ENCODE peak calls at places on chromosome 15, in eight cellular contexts. Z is psoas muscle, G is WERI-Rb-1, C is transverse colon, L is adrenal gland, F is choroid plexus epithelial cell, R is adipocyte, H is endothelial cell of umbilical vein. Q is an unnamed sample.

GRCh38 chr15:67043939-67044771 is 21.2 kb upstream of the SMAD3 start:
- DNase-seq in Z (no peak), G (no peak), C (no peak), L (no peak), F (peak), R (peak), H (peak), Q (peak)

GRCh38 chr15:97091093-97091492 is 760.6 kb downstream of the NR2F2 start:
- DNase-seq in Z (no peak), G (no peak), C (no peak), L (no peak), F (no peak), R (no peak), H (no peak), Q (no peak)

GRCh38 chr15:85615930-85616329 is 178.8 kb downstream of the KLHL25 start:
- DNase-seq in Z (no peak), G (peak), C (no peak), L (peak), F (peak), R (peak), H (peak), Q (peak)

GRCh38 chr15:74396445-74397238 is 29.2 kb upstream of the CYP11A1 start:
- DNase-seq in Z (no peak), G (no peak), C (peak), L (no peak), F (peak), R (no peak), H (no peak), Q (peak)

GRCh38 chr15:83613716-83614115 is 40.2 kb upstream of the ADAMTSL3 start:
- DNase-seq in Z (no peak), G (no peak), C (no peak), L (no peak), F (peak), R (no peak), H (no peak), Q (no peak)

GRCh38 chr15:93974804-93975481 is 256.4 kb upstream of the MCTP2 start:
- DNase-seq in Z (no peak), G (no peak), C (no peak), L (no peak), F (peak), R (peak), H (no peak), Q (peak)

GRCh38 chr15:91710072-91710471 is 143.4 kb upstream of the SLCO3A1 start:
- DNase-seq in Z (no peak), G (no peak), C (no peak), L (no peak), F (no peak), R (no peak), H (no peak), Q (no peak)

GRCh38 chr15:95291878-95292472 is 1038.5 kb upstream of the NR2F2 start:
- DNase-seq in Z (no peak), G (peak), C (no peak), L (no peak), F (peak), R (peak), H (peak), Q (no peak)

GRCh38 chr15:69562564-69562963 is 109.9 kb downstream of the RPLP1 start:
- DNase-seq in Z (no peak), G (no peak), C (no peak), L (no peak), F (no peak), R (no peak), H (no peak), Q (no peak)

GRCh38 chr15:98778263-98778959 is 130.1 kb downstream of the IGF1R start:
- DNase-seq in Z (no peak), G (no peak), C (no peak), L (peak), F (no peak), R (no peak), H (no peak), Q (no peak)

DNA sequence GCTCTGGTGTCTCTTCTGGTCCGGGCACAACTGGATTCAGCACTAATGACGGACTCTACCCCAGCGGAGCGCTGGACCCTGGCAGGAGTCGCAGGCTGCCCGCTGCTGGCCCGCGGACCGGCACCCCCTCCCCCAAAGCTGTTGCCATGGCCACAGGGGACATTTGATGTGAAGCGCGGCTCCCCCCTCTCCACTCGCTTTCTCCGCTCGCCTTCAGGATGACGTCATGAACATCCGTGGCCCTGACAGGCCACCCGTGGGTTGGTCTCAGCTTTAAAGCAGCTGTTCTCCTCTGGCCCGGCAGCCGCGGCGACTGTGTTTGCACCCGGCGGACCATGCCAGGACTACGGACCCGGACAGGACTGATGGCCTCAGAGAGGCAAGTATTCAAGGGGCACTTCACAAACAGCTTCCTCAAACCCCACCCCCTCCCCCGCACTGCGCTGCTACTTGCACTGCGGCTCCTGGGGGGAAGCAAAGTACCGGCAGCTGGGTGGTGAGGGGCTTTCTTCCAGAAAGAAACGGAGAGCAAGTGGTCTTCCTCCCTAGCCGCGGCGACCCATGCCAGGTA is 16.7 kb upstream of the AEN start:
- DNase-seq in Z (no peak), G (peak), C (no peak), L (no peak), F (no peak), R (no peak), H (no peak), Q (peak)
- H3K4me3 ChIP-seq in Z (peak), G (peak), C (no peak), L (no peak), F (no peak), R (peak), H (no peak), Q (no peak)

GRCh38 chr15:42035362-42035761 is 14.5 kb upstream of the PLA2G4E start:
- DNase-seq in Z (no peak), G (no peak), C (peak), L (no peak), F (peak), R (no peak), H (no peak), Q (no peak)
- H3K4me3 ChIP-seq in Z (no peak), G (no peak), C (no peak), L (no peak), F (no peak), R (no peak), H (no peak), Q (no peak)

GRCh38 chr15:40437754-40438687 is 2.7 kb upstream of the BAHD1 start:
- DNase-seq in Z (peak), G (no peak), C (no peak), L (no peak), F (no peak), R (no peak), H (no peak), Q (no peak)

GRCh38 chr15:40436116-40436891 is 4.4 kb upstream of the BAHD1 start:
- DNase-seq in Z (peak), G (peak), C (peak), L (no peak), F (no peak), R (peak), H (no peak), Q (peak)

GRCh38 chr15:40436892-40437753 is 3.6 kb upstream of the BAHD1 start:
- DNase-seq in Z (peak), G (no peak), C (no peak), L (no peak), F (no peak), R (peak), H (no peak), Q (no peak)

GRCh38 chr15:40438712-40439111 is 2.0 kb upstream of the BAHD1 start:
- DNase-seq in Z (peak), G (no peak), C (no peak), L (peak), F (no peak), R (no peak), H (no peak), Q (no peak)

DNA sequence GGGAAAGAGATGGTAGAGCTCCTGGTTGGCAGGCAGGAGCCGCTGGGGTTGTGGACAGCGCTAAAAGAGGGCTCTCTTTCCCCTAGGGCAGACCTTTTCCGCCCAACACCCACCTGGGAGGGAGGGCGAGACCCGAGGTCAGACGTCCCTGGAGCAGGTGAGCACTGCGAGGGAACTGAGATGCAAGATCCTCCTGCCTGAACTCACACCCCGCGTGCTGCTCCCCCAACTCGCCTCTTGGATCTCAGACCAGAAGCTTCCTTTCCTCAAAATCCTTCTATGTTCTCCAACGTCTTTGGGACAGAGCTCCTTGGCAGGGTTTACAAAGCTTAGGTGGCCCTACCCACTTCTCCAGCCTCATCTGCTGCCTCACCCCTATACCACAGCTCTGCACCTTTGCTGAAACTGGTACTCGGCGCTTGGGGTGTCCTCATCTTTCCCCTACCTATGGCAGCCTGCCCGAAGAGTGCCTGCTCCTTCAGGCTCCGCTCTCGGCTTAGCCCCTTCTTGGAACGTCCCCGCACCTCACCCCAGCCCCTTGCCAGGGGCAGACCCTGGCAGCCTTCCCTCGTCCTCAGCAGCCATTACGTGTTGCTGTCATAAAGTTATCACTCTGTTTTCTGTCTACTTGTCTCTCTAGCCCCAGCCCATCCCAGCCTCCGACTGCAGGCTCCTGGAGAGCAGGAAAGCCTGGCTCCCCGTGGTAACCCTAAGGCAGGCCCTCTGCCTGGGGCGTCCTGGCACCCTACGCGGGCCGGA is 5.2 kb upstream of the BAHD1 start:
- DNase-seq in Z (peak), G (no peak), C (no peak), L (no peak), F (no peak), R (peak), H (no peak), Q (no peak)
- H3K4me3 ChIP-seq in Z (peak), G (peak), C (no peak), L (no peak), F (peak), R (no peak), H (no peak), Q (peak)

DNA sequence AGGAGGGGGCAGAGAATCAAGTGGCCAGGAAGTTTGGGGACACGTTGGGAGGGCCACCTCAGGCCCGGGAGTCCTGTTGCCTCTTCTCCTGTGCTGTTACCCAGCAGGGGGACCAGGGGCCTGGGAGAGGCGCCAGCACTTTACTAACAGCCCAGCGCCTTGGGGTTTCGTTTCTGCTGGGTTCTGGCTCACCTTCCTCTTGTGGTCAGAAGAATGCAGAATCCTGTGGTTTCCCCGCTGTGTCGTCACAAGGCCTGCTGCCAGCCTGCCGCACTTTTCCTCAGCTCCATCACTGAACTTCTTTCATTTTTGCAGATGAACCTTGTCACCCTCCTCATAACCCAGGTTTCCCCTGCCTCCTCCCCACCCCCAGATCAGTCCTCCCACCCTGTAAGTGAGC is 67.7 kb downstream of the SLC30A4 start:
- DNase-seq in Z (peak), G (no peak), C (peak), L (peak), F (peak), R (peak), H (no peak), Q (peak)
- H3K4me3 ChIP-seq in Z (no peak), G (no peak), C (no peak), L (no peak), F (peak), R (no peak), H (no peak), Q (no peak)

GRCh38 chr15:57213783-57214366 is 162.4 kb upstream of the CGNL1 start:
- DNase-seq in Z (no peak), G (no peak), C (no peak), L (no peak), F (peak), R (peak), H (peak), Q (no peak)

GRCh38 chr15:57216288-57216687 is 160.0 kb upstream of the CGNL1 start:
- DNase-seq in Z (no peak), G (peak), C (no peak), L (peak), F (peak), R (peak), H (peak), Q (peak)

GRCh38 chr15:57220220-57220619 is 156.1 kb upstream of the CGNL1 start:
- DNase-seq in Z (no peak), G (no peak), C (no peak), L (no peak), F (peak), R (peak), H (peak), Q (peak)

GRCh38 chr15:57215371-57215770 is 160.9 kb upstream of the CGNL1 start:
- DNase-seq in Z (no peak), G (no peak), C (no peak), L (no peak), F (no peak), R (peak), H (no peak), Q (no peak)

DNA sequence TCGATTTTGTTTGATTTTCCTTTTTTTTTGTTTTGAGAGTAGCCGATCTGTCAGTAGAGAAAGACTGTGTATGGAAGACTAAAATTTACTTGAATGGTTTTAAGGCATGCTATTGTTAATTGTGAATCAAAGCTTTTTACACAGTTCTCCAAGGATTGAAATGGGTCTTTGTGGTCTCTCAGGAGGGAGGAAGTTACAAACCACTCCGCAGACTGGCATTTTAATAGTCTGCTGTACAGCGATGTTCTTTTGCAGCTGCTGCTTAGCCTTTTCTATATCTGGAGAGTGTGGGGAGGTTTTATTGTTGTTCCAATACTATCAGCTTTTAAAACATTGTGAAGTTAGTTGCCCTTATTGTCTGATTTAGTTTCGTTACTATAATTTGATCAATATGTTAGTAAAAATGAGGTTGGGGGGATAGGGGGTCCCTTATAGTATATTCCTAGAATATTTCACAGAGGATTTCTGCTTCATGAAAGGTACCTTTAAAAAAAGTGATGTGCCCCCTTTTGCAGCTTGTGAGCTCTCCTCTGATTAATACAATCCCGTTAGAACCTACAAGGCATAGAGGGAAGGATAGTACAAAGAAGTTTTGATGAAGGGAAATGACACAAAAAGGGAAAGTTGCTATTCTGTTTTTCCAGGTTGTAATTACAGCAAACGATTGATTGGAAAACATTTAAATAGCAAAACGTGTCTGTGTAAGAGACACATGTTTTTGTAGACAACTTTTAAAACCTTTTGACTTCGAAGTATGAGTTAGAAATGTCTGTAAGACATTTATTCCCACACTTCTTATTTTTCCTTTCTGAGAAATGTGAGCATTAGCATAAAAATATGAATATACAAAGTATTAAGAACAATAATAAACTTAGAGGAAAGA is 158.3 kb upstream of the CGNL1 start:
- DNase-seq in Z (no peak), G (no peak), C (no peak), L (no peak), F (peak), R (no peak), H (peak), Q (peak)
- H3K4me3 ChIP-seq in Z (no peak), G (peak), C (no peak), L (no peak), F (no peak), R (peak), H (no peak), Q (peak)

DNA sequence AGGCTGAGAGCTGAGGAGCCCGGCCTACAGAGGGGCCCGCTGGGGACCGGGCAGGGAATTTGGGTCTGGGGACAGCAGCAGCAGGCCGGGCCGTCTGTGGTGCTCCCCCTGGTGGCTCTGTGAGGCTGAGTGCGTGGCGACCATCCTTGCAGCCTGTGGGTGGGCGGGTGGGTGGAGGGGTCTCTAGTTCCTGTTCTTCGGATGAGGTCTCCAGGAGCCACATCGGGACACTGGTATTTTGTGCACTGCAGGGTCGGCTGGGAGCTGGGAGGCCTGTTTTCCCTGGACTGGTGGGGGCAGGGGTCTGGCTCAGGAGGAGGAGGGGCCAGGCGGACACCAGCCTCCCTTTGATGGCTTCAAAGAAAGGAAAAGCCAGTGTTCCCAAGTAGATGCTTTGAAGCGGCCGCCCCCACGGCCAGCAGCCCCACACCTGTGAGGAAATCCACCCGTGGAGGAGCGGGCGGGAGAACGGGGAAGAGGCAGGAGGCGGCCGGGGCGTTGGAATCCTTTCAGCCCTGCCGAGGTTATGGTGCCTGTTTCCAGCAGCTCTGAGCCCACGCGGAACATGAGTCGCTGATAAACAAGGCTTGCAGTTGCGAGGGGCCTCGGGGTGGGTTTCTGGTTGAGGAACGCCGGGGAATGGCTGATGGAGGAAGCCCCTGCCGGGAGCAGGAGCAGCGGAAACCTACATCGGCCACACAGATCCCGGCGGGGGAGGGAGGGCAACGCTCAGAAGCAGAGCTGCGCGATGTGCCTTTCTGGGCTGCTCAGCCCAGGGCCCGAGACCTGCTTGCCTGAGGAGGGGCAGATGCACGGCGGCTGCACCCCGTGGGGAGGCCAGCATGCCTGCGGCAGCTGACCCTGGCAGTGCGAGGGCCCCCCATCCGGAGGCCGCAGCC is 154.3 kb downstream of the NSMCE3 start:
- DNase-seq in Z (no peak), G (peak), C (no peak), L (no peak), F (peak), R (peak), H (peak), Q (no peak)
- H3K4me3 ChIP-seq in Z (peak), G (peak), C (no peak), L (no peak), F (peak), R (peak), H (no peak), Q (no peak)

GRCh38 chr15:57245714-57246113 is 130.6 kb upstream of the CGNL1 start:
- DNase-seq in Z (no peak), G (no peak), C (no peak), L (no peak), F (no peak), R (no peak), H (no peak), Q (no peak)

GRCh38 chr15:57251941-57252340 is 124.4 kb upstream of the CGNL1 start:
- DNase-seq in Z (no peak), G (no peak), C (no peak), L (no peak), F (peak), R (peak), H (no peak), Q (no peak)

GRCh38 chr15:57251308-57251707 is 125.0 kb upstream of the CGNL1 start:
- DNase-seq in Z (no peak), G (no peak), C (no peak), L (no peak), F (no peak), R (peak), H (no peak), Q (peak)

GRCh38 chr15:57245130-57245529 is 131.2 kb upstream of the CGNL1 start:
- DNase-seq in Z (no peak), G (peak), C (no peak), L (no peak), F (peak), R (no peak), H (no peak), Q (peak)

GRCh38 chr15:57248074-57248473 is 128.2 kb upstream of the CGNL1 start:
- DNase-seq in Z (no peak), G (no peak), C (no peak), L (no peak), F (no peak), R (no peak), H (no peak), Q (no peak)
- H3K4me3 ChIP-seq in Z (no peak), G (no peak), C (no peak), L (no peak), F (no peak), R (no peak), H (no peak), Q (no peak)

DNA sequence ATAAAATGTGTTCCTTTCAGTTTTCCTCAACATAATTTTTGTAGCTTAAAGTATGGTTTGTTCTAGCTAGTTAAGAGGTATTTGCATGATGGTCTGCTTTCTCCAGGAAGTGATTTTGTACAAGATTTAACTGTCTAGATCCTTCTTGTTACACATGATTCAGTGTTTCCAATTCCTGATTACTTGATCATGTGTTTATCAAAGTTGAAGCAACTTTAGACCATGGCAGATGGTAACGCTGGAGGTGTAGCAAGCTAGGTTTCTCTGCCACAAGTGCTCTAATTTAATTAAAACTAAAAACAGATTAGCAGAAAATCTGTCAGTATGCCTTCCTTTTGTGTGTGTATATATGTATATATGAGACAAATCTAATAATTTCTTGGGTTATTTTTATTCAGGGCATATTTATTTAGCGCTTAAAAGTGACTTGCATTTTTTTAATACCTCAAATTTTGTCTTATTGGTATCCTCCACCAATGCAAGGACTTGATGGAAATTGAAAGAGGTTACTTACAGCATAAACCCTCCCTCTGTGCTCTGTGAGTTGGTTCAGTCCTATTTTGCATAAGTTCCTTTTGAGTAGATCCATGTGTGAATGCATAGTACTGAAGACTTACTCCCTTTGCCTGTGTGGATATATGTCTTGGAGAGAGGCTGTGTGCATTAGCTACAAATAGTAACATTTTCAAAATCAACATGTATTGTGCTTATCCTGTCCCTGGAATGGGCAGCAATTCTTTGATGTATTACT is 157.3 kb upstream of the CGNL1 start:
- DNase-seq in Z (no peak), G (peak), C (no peak), L (no peak), F (peak), R (peak), H (peak), Q (peak)
- H3K4me3 ChIP-seq in Z (no peak), G (peak), C (no peak), L (no peak), F (peak), R (peak), H (no peak), Q (peak)

Q was measured in SJCRH30.